ENCODE peak calls at places on chromosomes 4 and X, in eight cellular contexts. N, J, L, G, C, V, T and Q are unnamed samples.

GRCh38 chr4:24476209-24476781 is 108.1 kb downstream of the DHX15 start:
- DNase-seq in V (no peak), G (peak; percentile 40), J (no peak), L (no peak), T (peak; percentile 46), C (no peak), N (peak; percentile 43), Q (no peak)

GRCh38 chr4:185782523-185782922 is 29.5 kb downstream of the SORBS2 start:
- DNase-seq in G (no peak), N (no peak), J (no peak), L (no peak), V (no peak), C (no peak), T (peak; percentile 50), Q (no peak)

GRCh38 chr4:23333556-23333945 is 556.3 kb downstream of the PPARGC1A start:
- DNase-seq in C (no peak), J (no peak), N (no peak), L (no peak), G (no peak), V (no peak), T (peak; percentile 54), Q (peak; percentile 31)

GRCh38 chrX:55196688-55197087 is 23.5 kb upstream of the PAGE5 start:
- DNase-seq in J (no peak), L (no peak), C (no peak), T (no peak), V (no peak), G (no peak), N (no peak), Q (no peak)

GRCh38 chr4:101288365-101289145 is 58.8 kb downstream of the PPP3CA start:
- DNase-seq in J (no peak), T (peak; percentile 62), G (no peak), C (no peak), V (no peak), L (no peak), N (no peak), Q (no peak)

GRCh38 chr4:184599492-184600135 is 49.6 kb downstream of the CASP3 start:
- DNase-seq in N (peak; percentile 84), G (no peak), T (peak; percentile 84), J (no peak), V (no peak), L (no peak), C (peak; percentile 85), Q (no peak)

GRCh38 chrX:132467029-132467428 is 21.8 kb downstream of the MBNL3 start:
- DNase-seq in C (peak; percentile 34), G (no peak), J (no peak), L (no peak), V (no peak), T (no peak), N (peak; percentile 62), Q (no peak)

GRCh38 chrX:3697701-3698279 is 15.7 kb downstream of the PRKX start:
- DNase-seq in C (no peak), V (no peak), T (peak; percentile 83), G (no peak), J (no peak), L (no peak), N (peak; percentile 48), Q (no peak)

GRCh38 chr4:169219440-169219839 is 51.3 kb downstream of the SH3RF1 start:
- DNase-seq in L (no peak), C (no peak), V (no peak), T (no peak), J (no peak), N (no peak), G (no peak), Q (no peak)

GRCh38 chr4:107366016-107366415 is 329.9 kb upstream of the DKK2 start:
- DNase-seq in N (peak; percentile 0), G (no peak), L (no peak), J (no peak), V (no peak), T (no peak), C (no peak), Q (no peak)

GRCh38 chr4:22942920-22943559 is 250.3 kb downstream of the GBA3 start:
- DNase-seq in C (no peak), V (no peak), J (no peak), T (no peak), L (no peak), N (no peak), G (no peak), Q (no peak)

GRCh38 chr4:53306729-53307128 is 59.1 kb downstream of the SCFD2 start:
- DNase-seq in T (peak; percentile 92), L (no peak), N (peak; percentile 97), V (no peak), J (no peak), C (peak; percentile 84), G (no peak), Q (no peak)

GRCh38 chr4:47469951-47470350 is 6.4 kb upstream of the COMMD8 start:
- DNase-seq in T (no peak), V (no peak), J (no peak), L (no peak), N (peak; percentile 50), C (peak; percentile 74), G (no peak), Q (no peak)

GRCh38 chrX:55107911-55108310 is 19.1 kb downstream of the PAGE2 start:
- DNase-seq in C (no peak), G (no peak), L (no peak), T (no peak), V (no peak), J (no peak), N (no peak), Q (no peak)

GRCh38 chr4:98745372-98745771 is 87.0 kb upstream of the TSPAN5 start:
- DNase-seq in N (peak; percentile 19), L (no peak), C (peak; percentile 30), V (peak; percentile 21), T (peak; percentile 47), G (no peak), J (no peak), Q (peak; percentile 8)

GRCh38 chrX:23694606-23695005 is 27.3 kb downstream of the PRDX4 start:
- DNase-seq in C (peak; percentile 26), J (peak; percentile 15), V (peak; percentile 10), N (peak; percentile 52), T (peak; percentile 62), G (peak; percentile 67), L (no peak), Q (peak; percentile 54)

DNA sequence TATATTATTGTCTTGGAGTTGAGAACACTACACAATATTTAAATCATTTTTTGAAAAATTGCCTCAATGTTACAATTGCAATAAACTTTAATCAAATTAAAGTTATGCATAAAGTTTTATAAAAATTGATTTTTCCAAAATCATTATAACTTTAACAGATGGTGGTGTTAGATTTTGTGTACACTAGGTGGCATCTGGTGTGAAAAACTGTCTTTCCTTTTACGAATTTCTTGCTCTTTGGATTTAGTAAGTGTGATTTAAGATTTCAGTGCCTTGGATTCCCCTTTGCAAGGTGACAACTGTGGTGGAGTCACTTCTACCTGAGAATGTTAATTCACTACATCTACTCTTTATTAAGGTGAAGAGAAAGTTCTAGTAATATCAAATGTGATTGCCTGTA is 91.6 kb downstream of the AREG start:
- DNase-seq in G (no peak), L (no peak), V (no peak), J (no peak), T (peak; percentile 62), N (no peak), C (no peak), Q (no peak)
- TF ChIP-seq CTCF in G (no peak), L (no peak), V (peak; percentile 17), J (no peak), T (peak; percentile 39), N (peak; percentile 29), C (peak; percentile 77), Q (no peak)

DNA sequence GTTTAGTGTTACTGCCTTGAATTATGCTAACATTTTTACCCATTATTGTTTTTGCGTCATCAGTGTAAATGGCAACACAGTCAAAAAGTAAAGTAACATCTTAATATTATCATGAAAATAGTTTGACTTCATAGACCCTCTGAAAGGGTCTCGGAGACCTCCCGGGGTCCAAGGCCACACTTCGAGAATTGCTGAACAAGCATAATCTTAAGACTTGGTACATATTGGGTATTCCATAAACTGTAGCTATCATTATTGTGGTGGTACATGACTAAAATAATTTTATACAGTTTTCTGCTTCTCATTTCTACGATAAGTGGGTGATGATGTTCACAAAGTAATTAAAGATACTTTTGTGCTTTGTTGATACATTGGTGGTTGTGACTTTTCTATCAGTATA is 32.6 kb downstream of the FABP2 start:
- DNase-seq in C (no peak), N (no peak), T (no peak), G (no peak), V (no peak), L (no peak), J (no peak), Q (no peak)
- TF ChIP-seq CTCF in C (no peak), N (no peak), T (no peak), G (no peak), V (no peak), L (no peak), J (no peak), Q (no peak)

DNA sequence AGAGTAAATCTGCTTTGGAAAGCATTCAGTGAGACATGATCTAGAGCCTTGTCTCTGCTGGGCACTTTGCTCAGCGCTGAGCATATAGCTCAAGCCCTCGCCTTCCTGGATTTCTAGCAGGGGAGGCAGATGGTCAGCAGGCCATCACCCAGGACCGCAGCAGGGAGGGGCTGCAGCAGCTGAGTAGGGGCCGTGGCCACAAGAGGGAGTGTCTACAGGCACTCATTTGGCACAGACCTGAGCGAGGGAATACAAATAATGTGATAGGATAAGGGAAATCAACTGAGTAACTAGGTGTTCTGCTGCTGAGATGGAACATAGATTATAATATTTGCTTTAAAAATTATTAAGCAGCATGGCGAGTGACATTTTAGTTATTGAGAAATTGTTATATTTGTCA is 30.2 kb downstream of the OFD1 start:
- DNase-seq in J (no peak), G (no peak), V (peak; percentile 45), T (peak; percentile 36), C (no peak), L (no peak), N (no peak), Q (no peak)
- TF ChIP-seq CTCF in J (no peak), G (no peak), V (no peak), T (peak; percentile 3), C (peak; percentile 20), L (no peak), N (no peak), Q (no peak)

GRCh38 chrX:120306640-120307039 is 4.6 kb downstream of the TMEM255A start:
- DNase-seq in V (no peak), J (no peak), L (no peak), T (no peak), N (no peak), G (no peak), C (no peak), Q (no peak)

GRCh38 chrX:120308959-120309872 is 2.0 kb downstream of the TMEM255A start:
- DNase-seq in T (peak; percentile 40), N (peak; percentile 29), C (no peak), G (peak; percentile 60), L (no peak), V (peak; percentile 60), J (peak; percentile 49), Q (peak; percentile 75)

GRCh38 chrX:120309873-120310730 is 1.2 kb downstream of the TMEM255A start:
- DNase-seq in V (peak; percentile 12), G (no peak), T (no peak), C (no peak), L (no peak), N (peak; percentile 6), J (no peak), Q (peak; percentile 29)

GRCh38 chrX:120310861-120311631 is at the start of gene TMEM255A:
- DNase-seq in V (no peak), C (no peak), T (no peak), N (no peak), L (no peak), G (no peak), J (no peak), Q (peak; percentile 10)

DNA sequence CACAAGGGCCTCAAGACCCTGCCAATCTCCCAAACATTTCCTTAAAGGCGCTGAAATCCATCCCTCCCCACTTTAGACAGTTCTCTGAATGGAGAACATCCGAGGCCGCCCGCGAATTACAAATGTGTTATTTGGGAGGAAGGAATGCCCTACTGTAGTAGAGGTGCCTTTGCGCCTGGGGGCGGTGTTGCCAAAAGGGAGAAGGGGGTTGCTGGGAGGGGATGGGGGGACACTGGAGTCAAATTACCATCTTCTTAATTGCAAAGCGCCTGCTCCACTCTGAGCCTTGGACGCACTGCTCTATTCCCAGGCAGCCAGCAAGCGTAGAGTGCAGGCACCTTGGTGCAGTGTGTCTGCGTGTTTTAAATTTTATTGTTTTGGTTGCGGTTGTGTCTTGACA is 2.7 kb downstream of the TMEM255A start:
- DNase-seq in V (peak; percentile 20), J (no peak), C (no peak), N (no peak), T (no peak), G (no peak), L (no peak), Q (no peak)
- TF ChIP-seq CTCF in V (no peak), J (no peak), C (no peak), N (no peak), T (no peak), G (no peak), L (no peak), Q (peak; percentile 7)